ENCODE peak calls at places on chromosomes 12 and 14, in eight cellular contexts. One of them, this sample, is unnamed.

GRCh38 chr14:36817071-36817930 is 155.6 kb downstream of the PAX9 start:
- DNase-seq in psoas muscle: no peak
- DNase-seq in cardiac fibroblast: no peak
- DNase-seq in fibroblast of lung: no peak
- DNase-seq in esophagus squamous epithelium: no peak
- DNase-seq in fibroblast of the aortic adventitia: no peak
- DNase-seq in thoracic aorta: no peak
- DNase-seq in A549: no peak
- DNase-seq in this sample: no peak

GRCh38 chr14:101599234-101599885 is 38.1 kb downstream of the DIO3 start:
- DNase-seq in psoas muscle: no peak
- DNase-seq in cardiac fibroblast: no peak
- DNase-seq in fibroblast of lung: no peak
- DNase-seq in esophagus squamous epithelium: no peak
- DNase-seq in fibroblast of the aortic adventitia: no peak
- DNase-seq in thoracic aorta: no peak
- DNase-seq in A549: no peak
- DNase-seq in this sample: peak; percentile 70

GRCh38 chr12:39393179-39393578 is 49.7 kb downstream of the KIF21A start:
- DNase-seq in psoas muscle: no peak
- DNase-seq in cardiac fibroblast: no peak
- DNase-seq in fibroblast of lung: no peak
- DNase-seq in esophagus squamous epithelium: no peak
- DNase-seq in fibroblast of the aortic adventitia: no peak
- DNase-seq in thoracic aorta: no peak
- DNase-seq in A549: no peak
- DNase-seq in this sample: no peak

GRCh38 chr12:102763016-102763415 is 154.0 kb downstream of the PAH start:
- DNase-seq in psoas muscle: no peak
- DNase-seq in cardiac fibroblast: no peak
- DNase-seq in fibroblast of lung: no peak
- DNase-seq in esophagus squamous epithelium: no peak
- DNase-seq in fibroblast of the aortic adventitia: no peak
- DNase-seq in thoracic aorta: no peak
- DNase-seq in A549: no peak
- DNase-seq in this sample: no peak

GRCh38 chr12:82817368-82817767 is 130.7 kb downstream of the TMTC2 start:
- DNase-seq in psoas muscle: no peak
- DNase-seq in cardiac fibroblast: no peak
- DNase-seq in fibroblast of lung: no peak
- DNase-seq in esophagus squamous epithelium: no peak
- DNase-seq in fibroblast of the aortic adventitia: no peak
- DNase-seq in thoracic aorta: no peak
- DNase-seq in A549: no peak
- DNase-seq in this sample: no peak

GRCh38 chr14:71061458-71061857 is 154.2 kb downstream of the PCNX1 start:
- DNase-seq in psoas muscle: no peak
- DNase-seq in cardiac fibroblast: peak; percentile 12
- DNase-seq in fibroblast of lung: no peak
- DNase-seq in esophagus squamous epithelium: no peak
- DNase-seq in fibroblast of the aortic adventitia: peak; percentile 24
- DNase-seq in thoracic aorta: no peak
- DNase-seq in A549: no peak
- DNase-seq in this sample: no peak

GRCh38 chr14:101102875-101103274 is 199.4 kb upstream of the RTL1 start:
- DNase-seq in psoas muscle: no peak
- DNase-seq in cardiac fibroblast: no peak
- DNase-seq in fibroblast of lung: no peak
- DNase-seq in esophagus squamous epithelium: no peak
- DNase-seq in fibroblast of the aortic adventitia: no peak
- DNase-seq in thoracic aorta: no peak
- DNase-seq in A549: no peak
- DNase-seq in this sample: no peak

GRCh38 chr14:40222996-40223395 is 790.8 kb upstream of the FBXO33 start:
- DNase-seq in psoas muscle: no peak
- DNase-seq in cardiac fibroblast: no peak
- DNase-seq in fibroblast of lung: no peak
- DNase-seq in esophagus squamous epithelium: no peak
- DNase-seq in fibroblast of the aortic adventitia: no peak
- DNase-seq in thoracic aorta: no peak
- DNase-seq in A549: no peak
- DNase-seq in this sample: no peak

GRCh38 chr14:77145975-77146740 is 4.6 kb upstream of the ZDHHC22 start:
- DNase-seq in psoas muscle: no peak
- DNase-seq in cardiac fibroblast: no peak
- DNase-seq in fibroblast of lung: no peak
- DNase-seq in esophagus squamous epithelium: no peak
- DNase-seq in fibroblast of the aortic adventitia: no peak
- DNase-seq in thoracic aorta: no peak
- DNase-seq in A549: no peak
- DNase-seq in this sample: no peak

GRCh38 chr12:57604454-57605307 is at the start of gene DTX3:
- DNase-seq in psoas muscle: peak; percentile 34
- DNase-seq in cardiac fibroblast: peak; percentile 39
- DNase-seq in fibroblast of lung: peak; percentile 43
- DNase-seq in esophagus squamous epithelium: no peak
- DNase-seq in fibroblast of the aortic adventitia: peak; percentile 18
- DNase-seq in thoracic aorta: no peak
- DNase-seq in A549: peak; percentile 57
- DNase-seq in this sample: no peak

GRCh38 chr12:30806989-30807694 is 52.4 kb upstream of the CAPRIN2 start:
- DNase-seq in psoas muscle: no peak
- DNase-seq in cardiac fibroblast: peak; percentile 89
- DNase-seq in fibroblast of lung: peak; percentile 86
- DNase-seq in esophagus squamous epithelium: no peak
- DNase-seq in fibroblast of the aortic adventitia: peak; percentile 91
- DNase-seq in thoracic aorta: no peak
- DNase-seq in A549: no peak
- DNase-seq in this sample: no peak

GRCh38 chr14:20848316-20848954 is 42.8 kb upstream of the RNASE3 start:
- DNase-seq in psoas muscle: no peak
- DNase-seq in cardiac fibroblast: no peak
- DNase-seq in fibroblast of lung: no peak
- DNase-seq in esophagus squamous epithelium: no peak
- DNase-seq in fibroblast of the aortic adventitia: peak; percentile 12
- DNase-seq in thoracic aorta: no peak
- DNase-seq in A549: peak; percentile 84
- DNase-seq in this sample: no peak

GRCh38 chr12:100348657-100349454 is 8.0 kb upstream of the SLC17A8 start:
- DNase-seq in psoas muscle: no peak
- DNase-seq in cardiac fibroblast: peak; percentile 39
- DNase-seq in fibroblast of lung: peak; percentile 44
- DNase-seq in esophagus squamous epithelium: no peak
- DNase-seq in fibroblast of the aortic adventitia: peak; percentile 57
- DNase-seq in thoracic aorta: no peak
- DNase-seq in A549: peak; percentile 34
- DNase-seq in this sample: no peak

DNA sequence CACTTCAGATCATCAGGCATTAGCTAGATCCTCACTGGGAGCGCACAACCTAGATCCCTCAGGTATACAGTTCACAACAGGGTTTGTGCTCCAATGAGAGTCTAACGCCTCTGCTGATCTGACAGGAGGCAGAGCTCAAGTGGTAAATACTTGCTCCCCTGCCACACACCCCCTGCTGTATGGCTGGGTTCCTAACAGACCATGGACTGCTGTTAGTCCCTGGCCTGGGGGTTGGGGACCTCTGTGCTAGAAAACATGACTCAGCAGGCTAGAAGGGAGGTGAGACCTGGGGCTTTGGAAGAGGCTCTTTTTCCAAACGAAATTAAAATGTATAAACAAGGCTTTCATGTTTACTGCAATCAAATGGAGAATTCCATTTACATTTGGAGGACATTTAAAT is 691.1 kb downstream of the FLRT2 start:
- DNase-seq in psoas muscle: no peak
- DNase-seq in cardiac fibroblast: peak; percentile 0
- DNase-seq in fibroblast of lung: no peak
- DNase-seq in esophagus squamous epithelium: no peak
- DNase-seq in fibroblast of the aortic adventitia: no peak
- DNase-seq in thoracic aorta: no peak
- DNase-seq in A549: no peak
- DNase-seq in this sample: no peak
- TF ChIP-seq CTCF in psoas muscle: no peak
- TF ChIP-seq CTCF in cardiac fibroblast: no peak
- TF ChIP-seq CTCF in fibroblast of lung: no peak
- TF ChIP-seq CTCF in esophagus squamous epithelium: no peak
- TF ChIP-seq CTCF in fibroblast of the aortic adventitia: no peak
- TF ChIP-seq CTCF in thoracic aorta: no peak
- TF ChIP-seq CTCF in A549: no peak
- TF ChIP-seq CTCF in this sample: no peak

GRCh38 chr14:72094844-72095582 is 162.8 kb downstream of the RGS6 start:
- DNase-seq in psoas muscle: no peak
- DNase-seq in cardiac fibroblast: no peak
- DNase-seq in fibroblast of lung: no peak
- DNase-seq in esophagus squamous epithelium: no peak
- DNase-seq in fibroblast of the aortic adventitia: no peak
- DNase-seq in thoracic aorta: no peak
- DNase-seq in A549: no peak
- DNase-seq in this sample: no peak
- H3K4me3 ChIP-seq in psoas muscle: no peak overlapping the region
- H3K4me3 ChIP-seq in cardiac fibroblast: no peak overlapping the region
- H3K4me3 ChIP-seq in fibroblast of lung: no peak overlapping the region
- H3K4me3 ChIP-seq in esophagus squamous epithelium: no peak overlapping the region
- H3K4me3 ChIP-seq in fibroblast of the aortic adventitia: no peak overlapping the region
- H3K4me3 ChIP-seq in thoracic aorta: no peak overlapping the region
- H3K4me3 ChIP-seq in A549: no peak overlapping the region
- H3K4me3 ChIP-seq in this sample: no peak overlapping the region

DNA sequence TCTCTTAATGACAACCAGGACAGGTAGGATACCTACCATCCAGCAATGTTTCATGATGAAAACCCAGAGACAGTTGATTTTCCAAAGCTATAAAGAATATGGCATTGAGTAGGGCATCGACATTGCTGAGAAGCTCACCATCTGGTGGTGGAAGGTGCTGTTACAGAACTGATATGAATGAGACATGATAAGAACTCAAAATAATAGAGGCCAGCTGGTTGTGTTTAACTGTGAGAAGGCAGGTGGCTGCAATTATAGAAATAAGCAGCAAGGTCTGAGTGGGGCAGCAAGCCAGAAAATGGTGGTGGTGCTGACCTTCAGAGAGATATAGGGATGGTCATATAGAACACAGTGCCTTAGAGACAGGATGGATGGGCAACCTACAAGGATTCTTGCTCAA is 449.7 kb downstream of the BTG1 start:
- DNase-seq in psoas muscle: no peak
- DNase-seq in cardiac fibroblast: no peak
- DNase-seq in fibroblast of lung: no peak
- DNase-seq in esophagus squamous epithelium: no peak
- DNase-seq in fibroblast of the aortic adventitia: no peak
- DNase-seq in thoracic aorta: no peak
- DNase-seq in A549: no peak
- DNase-seq in this sample: no peak
- TF ChIP-seq CTCF in psoas muscle: no peak
- TF ChIP-seq CTCF in cardiac fibroblast: no peak
- TF ChIP-seq CTCF in fibroblast of lung: no peak
- TF ChIP-seq CTCF in esophagus squamous epithelium: no peak
- TF ChIP-seq CTCF in fibroblast of the aortic adventitia: no peak
- TF ChIP-seq CTCF in thoracic aorta: no peak
- TF ChIP-seq CTCF in A549: no peak
- TF ChIP-seq CTCF in this sample: no peak

GRCh38 chr14:24271134-24271833 is at the start of gene RABGGTA:
- DNase-seq in psoas muscle: peak; percentile 86
- DNase-seq in cardiac fibroblast: peak; percentile 93
- DNase-seq in fibroblast of lung: peak; percentile 88
- DNase-seq in esophagus squamous epithelium: peak; percentile 51
- DNase-seq in fibroblast of the aortic adventitia: peak; percentile 85
- DNase-seq in thoracic aorta: peak; percentile 21
- DNase-seq in A549: peak; percentile 91
- DNase-seq in this sample: no peak

GRCh38 chr14:24274101-24274543 is 2.7 kb upstream of the RABGGTA start:
- DNase-seq in psoas muscle: no peak
- DNase-seq in cardiac fibroblast: no peak
- DNase-seq in fibroblast of lung: no peak
- DNase-seq in esophagus squamous epithelium: no peak
- DNase-seq in fibroblast of the aortic adventitia: no peak
- DNase-seq in thoracic aorta: no peak
- DNase-seq in A549: no peak
- DNase-seq in this sample: no peak

GRCh38 chr14:24273422-24273998 is 2.1 kb upstream of the RABGGTA start:
- DNase-seq in psoas muscle: no peak
- DNase-seq in cardiac fibroblast: no peak
- DNase-seq in fibroblast of lung: no peak
- DNase-seq in esophagus squamous epithelium: no peak
- DNase-seq in fibroblast of the aortic adventitia: no peak
- DNase-seq in thoracic aorta: no peak
- DNase-seq in A549: peak; percentile 32
- DNase-seq in this sample: no peak

GRCh38 chr14:24271834-24272263 is 452 bp upstream of the RABGGTA start:
- DNase-seq in psoas muscle: no peak
- DNase-seq in cardiac fibroblast: no peak
- DNase-seq in fibroblast of lung: no peak
- DNase-seq in esophagus squamous epithelium: no peak
- DNase-seq in fibroblast of the aortic adventitia: no peak
- DNase-seq in thoracic aorta: no peak
- DNase-seq in A549: no peak
- DNase-seq in this sample: no peak

DNA sequence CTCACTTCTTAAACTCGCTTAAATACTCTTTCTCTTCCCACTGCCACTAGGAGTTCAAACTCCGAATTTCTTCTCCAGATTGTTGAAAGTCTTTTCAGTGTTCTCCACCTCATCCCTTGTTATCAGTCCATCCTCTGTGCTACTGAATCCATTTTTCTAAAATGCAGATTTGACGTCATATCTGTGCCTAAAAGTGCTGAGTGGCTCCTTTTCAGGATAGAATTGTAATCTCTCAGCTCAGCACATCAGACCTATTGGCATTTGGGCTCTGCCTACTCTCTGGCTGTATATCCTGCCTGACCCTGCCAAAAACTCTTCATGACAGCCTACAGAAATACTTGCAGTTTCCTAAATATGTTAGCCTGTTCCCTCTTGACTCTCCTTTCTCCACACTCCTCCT is 1.0 kb upstream of the RABGGTA start:
- DNase-seq in psoas muscle: no peak
- DNase-seq in cardiac fibroblast: no peak
- DNase-seq in fibroblast of lung: no peak
- DNase-seq in esophagus squamous epithelium: no peak
- DNase-seq in fibroblast of the aortic adventitia: no peak
- DNase-seq in thoracic aorta: no peak
- DNase-seq in A549: no peak
- DNase-seq in this sample: no peak
- H3K4me3 ChIP-seq in psoas muscle: no peak overlapping the region
- H3K4me3 ChIP-seq in cardiac fibroblast: no peak overlapping the region
- H3K4me3 ChIP-seq in fibroblast of lung: no peak overlapping the region
- H3K4me3 ChIP-seq in esophagus squamous epithelium: no peak overlapping the region
- H3K4me3 ChIP-seq in fibroblast of the aortic adventitia: no peak overlapping the region
- H3K4me3 ChIP-seq in thoracic aorta: no peak overlapping the region
- H3K4me3 ChIP-seq in A549: no peak overlapping the region
- H3K4me3 ChIP-seq in this sample: no peak overlapping the region